ENCODE peak calls at places on chromosomes 6 and 20, in seven cellular contexts. G is foreskin keratinocyte, Q is RWPE1, S is astrocyte of the spinal cord, A is omental fat pad, U is lung, M is OCI-LY7. P is an unnamed sample.
A peak's percentile ranks its signal among the peaks of the same experiment; 100 is the strongest.

GRCh38 chr20:44467289-44467883 is 8.3 kb upstream of the TTPAL start:
- DNase-seq in G (no peak), U (peak; percentile 29), Q (no peak), S (peak; percentile 71), A (no peak), M (no peak), P (no peak)

GRCh38 chr20:2816030-2816582 is at the start of gene TMEM239:
- DNase-seq in G (no peak), U (no peak), Q (no peak), A (no peak), S (no peak), M (no peak), P (no peak)

GRCh38 chr6:124066995-124067552 is 263.4 kb downstream of the NKAIN2 start:
- DNase-seq in G (no peak), S (peak; percentile 20), M (no peak), A (no peak), U (no peak), Q (no peak), P (no peak)

GRCh38 chr6:144477841-144478240 is 192.7 kb downstream of the UTRN start:
- DNase-seq in M (no peak), S (no peak), A (no peak), G (no peak), U (no peak), Q (no peak), P (no peak)

GRCh38 chr6:3373597-3374203 is 83.2 kb downstream of the SLC22A23 start:
- DNase-seq in G (no peak), S (no peak), M (no peak), Q (no peak), U (no peak), A (no peak), P (no peak)

GRCh38 chr6:107655245-107655644 is 165.3 kb downstream of the SOBP start:
- DNase-seq in M (peak; percentile 78), A (no peak), S (no peak), Q (no peak), U (no peak), G (no peak), P (no peak)

GRCh38 chr6:170173416-170173990 is 117.4 kb downstream of the DLL1 start:
- DNase-seq in G (no peak), A (no peak), S (no peak), Q (no peak), M (no peak), U (no peak), P (no peak)

GRCh38 chr20:8213831-8214587 is 81.9 kb downstream of the PLCB1 start:
- DNase-seq in Q (no peak), S (no peak), U (no peak), A (no peak), G (no peak), M (no peak), P (no peak)

GRCh38 chr6:103183831-103184411 is 1675.8 kb downstream of the HACE1 start:
- DNase-seq in S (no peak), A (no peak), Q (no peak), M (no peak), U (no peak), G (no peak), P (peak; percentile 59)

GRCh38 chr20:2217857-2218529 is 77.8 kb upstream of the TGM3 start:
- DNase-seq in A (no peak), M (no peak), U (peak; percentile 31), S (no peak), G (no peak), Q (no peak), P (no peak)

GRCh38 chr6:28709478-28710349 is 184.0 kb downstream of the GPX5 start:
- DNase-seq in M (no peak), S (no peak), U (no peak), G (no peak), Q (no peak), A (no peak), P (no peak)

GRCh38 chr6:142693446-142693845 is 251.5 kb downstream of the HIVEP2 start:
- DNase-seq in M (no peak), U (no peak), Q (no peak), S (peak; percentile 79), G (no peak), A (no peak), P (no peak)

GRCh38 chr20:7879883-7880282 is 60.4 kb downstream of the HAO1 start:
- DNase-seq in Q (no peak), S (peak; percentile 36), M (no peak), G (no peak), A (no peak), U (no peak), P (no peak)

GRCh38 chr20:13139459-13140150 is 81.5 kb upstream of the ISM1 start:
- DNase-seq in A (no peak), S (peak; percentile 48), Q (no peak), U (no peak), G (no peak), M (no peak), P (no peak)

GRCh38 chr6:77462359-77463307 is 658 bp downstream of the HTR1B start:
- DNase-seq in Q (no peak), G (no peak), M (no peak), S (peak; percentile 51), A (no peak), U (no peak), P (peak; percentile 86)

GRCh38 chr6:53321701-53322100 is 27.0 kb downstream of the ELOVL5 start:
- DNase-seq in S (no peak), M (no peak), G (no peak), Q (no peak), A (no peak), U (no peak), P (no peak)

GRCh38 chr20:24379116-24379927 is 90.1 kb upstream of the SYNDIG1 start:
- DNase-seq in G (peak; percentile 18), U (peak; percentile 28), A (no peak), M (no peak), S (peak; percentile 52), Q (peak; percentile 6), P (no peak)

GRCh38 chr6:41093729-41094128 is 21.0 kb downstream of the NFYA start:
- DNase-seq in U (no peak), S (no peak), A (no peak), M (no peak), Q (no peak), G (no peak), P (no peak)

GRCh38 chr20:39897781-39898466 is 791.1 kb downstream of the MAFB start:
- DNase-seq in M (no peak), S (no peak), U (no peak), Q (no peak), G (peak; percentile 64), A (no peak), P (no peak)

GRCh38 chr6:153989989-153990388 is 49.1 kb upstream of the OPRM1 start:
- DNase-seq in A (no peak), S (no peak), G (no peak), U (no peak), M (no peak), Q (no peak), P (no peak)

GRCh38 chr6:15713325-15713724 is 50.5 kb upstream of the DTNBP1 start:
- DNase-seq in U (no peak), Q (no peak), M (no peak), A (no peak), G (no peak), S (no peak), P (no peak)

GRCh38 chr6:135145509-135145865 is 35.6 kb upstream of the MYB start:
- DNase-seq in G (no peak), M (no peak), Q (no peak), S (peak; percentile 30), U (no peak), A (no peak), P (no peak)

GRCh38 chr6:135141728-135142127 is 39.4 kb upstream of the MYB start:
- DNase-seq in A (no peak), Q (no peak), U (no peak), S (no peak), G (no peak), M (peak; percentile 63), P (no peak)

GRCh38 chr6:135147637-135148592 is 33.2 kb upstream of the MYB start:
- DNase-seq in Q (no peak), U (no peak), M (no peak), S (peak; percentile 3), A (no peak), G (no peak), P (no peak)

GRCh38 chr6:135146160-135146920 is 34.8 kb upstream of the MYB start:
- DNase-seq in G (peak; percentile 20), U (no peak), M (no peak), Q (peak; percentile 54), S (peak; percentile 85), A (no peak), P (no peak)

GRCh38 chr6:135144678-135145508 is 36.2 kb upstream of the MYB start:
- DNase-seq in U (no peak), S (peak; percentile 48), A (no peak), G (no peak), M (peak; percentile 74), Q (peak; percentile 9), P (no peak)
- TF ChIP-seq CTCF in U (peak; percentile 20), S (peak; percentile 63), A (no peak), G (peak; percentile 81), M (peak; percentile 99), Q (peak; percentile 32), P (peak; percentile 81)

GRCh38 chr20:11980263-11980662 is 62.6 kb downstream of the BTBD3 start:
- DNase-seq in U (no peak), A (no peak), M (no peak), S (no peak), G (no peak), Q (no peak), P (no peak)
- TF ChIP-seq CTCF in U (no peak), A (no peak), M (no peak), S (peak; percentile 14), G (peak; percentile 10), Q (no peak), P (no peak)

GRCh38 chr6:31366693-31367470 is 9.9 kb upstream of the HLA-B start:
- DNase-seq in U (peak; percentile 89), M (peak; percentile 88), Q (peak; percentile 85), G (peak; percentile 48), A (peak; percentile 81), S (peak; percentile 84), P (no peak)

GRCh38 chr6:31362751-31363150 is 5.8 kb upstream of the HLA-B start:
- DNase-seq in A (no peak), M (no peak), U (no peak), G (no peak), S (no peak), Q (no peak), P (no peak)

GRCh38 chr6:31363809-31364208 is 6.8 kb upstream of the HLA-B start:
- DNase-seq in A (no peak), M (no peak), U (no peak), G (no peak), S (no peak), Q (no peak), P (no peak)

GRCh38 chr6:31365864-31366263 is 8.9 kb upstream of the HLA-B start:
- DNase-seq in M (no peak), G (no peak), S (no peak), A (no peak), U (no peak), Q (no peak), P (no peak)

GRCh38 chr6:31368461-31368860 is 11.5 kb upstream of the HLA-B start:
- DNase-seq in M (no peak), S (no peak), G (no peak), A (no peak), Q (no peak), U (no peak), P (no peak)
- TF ChIP-seq CTCF in M (no peak), S (no peak), G (peak; percentile 25), A (no peak), Q (no peak), U (no peak), P (no peak)

DNA sequence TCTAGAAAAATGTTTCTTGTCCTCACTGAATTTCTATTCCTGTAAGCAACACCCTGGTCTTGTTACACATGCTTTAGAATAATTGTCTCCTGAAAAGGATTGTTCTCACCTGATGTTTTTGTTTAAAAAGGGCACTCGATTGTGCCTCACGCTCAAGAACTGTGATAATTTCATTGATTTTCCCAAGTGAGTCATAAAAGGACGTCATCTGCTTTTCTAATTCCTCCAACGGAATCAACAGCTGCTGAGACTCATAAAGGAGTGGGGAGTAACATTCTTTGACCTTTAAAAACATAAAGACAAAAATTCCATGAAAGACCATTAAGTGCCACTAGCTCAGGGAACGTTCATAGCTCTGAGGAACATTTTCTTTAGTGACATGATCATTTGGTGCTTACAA is 178.5 kb downstream of the SYNE1 start:
- DNase-seq in U (no peak), Q (no peak), M (no peak), A (no peak), G (no peak), S (peak; percentile 15), P (no peak)
- TF ChIP-seq CTCF in U (no peak), Q (no peak), M (no peak), A (no peak), G (no peak), S (no peak), P (no peak)

P was measured in chondrocyte.